ENCODE peak calls at places on chromosomes 7 and 10, in seven cellular contexts. O is cardiac fibroblast, E is endothelial cell of umbilical vein, K is GM23338, C is MM.1S, N is heart left ventricle, M is IMR-90. Y is an unnamed sample.
A peak's percentile ranks its signal among the peaks of the same experiment; 100 is the strongest.

GRCh38 chr10:65314253-65314652 is 1611.6 kb upstream of the LRRTM3 start:
- DNase-seq in C (no peak), N (no peak), E (no peak), M (no peak), O (no peak), K (no peak), Y (no peak)

GRCh38 chr7:22726345-22726848 is 603 bp upstream of the IL6 start:
- DNase-seq in C (peak; percentile 79), N (peak; percentile 31), E (peak; percentile 84), O (peak; percentile 95), M (peak; percentile 90), K (peak; percentile 90), Y (peak; percentile 78)

GRCh38 chr10:94349327-94349726 is 13.4 kb downstream of the NOC3L start:
- DNase-seq in O (peak; percentile 60), C (no peak), N (no peak), E (no peak), M (no peak), K (no peak), Y (no peak)

GRCh38 chr10:109997233-109997632 is 10.6 kb upstream of the ADD3 start:
- DNase-seq in K (no peak), M (no peak), C (no peak), E (no peak), N (no peak), O (no peak), Y (no peak)

GRCh38 chr7:12570529-12571461 is at the start of gene SCIN:
- DNase-seq in E (peak; percentile 31), M (no peak), O (peak; percentile 11), N (no peak), K (peak; percentile 65), C (peak; percentile 36), Y (peak; percentile 27)

GRCh38 chr7:148397555-148397954 is 193.0 kb upstream of the C7orf33 start:
- DNase-seq in M (no peak), K (no peak), O (no peak), N (no peak), C (no peak), E (no peak), Y (no peak)

GRCh38 chr7:1383398-1384112 is 75.7 kb downstream of the MICALL2 start:
- DNase-seq in N (no peak), K (no peak), C (no peak), O (no peak), M (no peak), E (no peak), Y (no peak)

GRCh38 chr7:3559178-3559765 is 258.2 kb downstream of the SDK1 start:
- DNase-seq in C (no peak), O (peak; percentile 99), M (peak; percentile 97), K (no peak), N (peak; percentile 8), E (peak; percentile 88), Y (no peak)

GRCh38 chr10:103481974-103482531 is 3.0 kb upstream of the CALHM3 start:
- DNase-seq in N (peak; percentile 28), C (peak; percentile 81), E (peak; percentile 72), M (peak; percentile 69), K (peak; percentile 76), O (peak; percentile 88), Y (peak; percentile 78)

GRCh38 chr10:95290446-95290800 is 380 bp downstream of the PDLIM1 start:
- DNase-seq in E (no peak), O (no peak), C (peak; percentile 35), K (peak; percentile 41), N (no peak), M (no peak), Y (no peak)

GRCh38 chr10:133042061-133042460 is 45.7 kb upstream of the ADGRA1 start:
- DNase-seq in M (no peak), N (no peak), K (no peak), O (no peak), E (no peak), C (no peak), Y (no peak)

GRCh38 chr7:17405786-17406185 is 107.3 kb downstream of the AHR start:
- DNase-seq in E (peak; percentile 87), C (no peak), O (peak; percentile 97), M (peak; percentile 96), K (no peak), N (no peak), Y (no peak)

GRCh38 chr7:112743811-112744210 is 46.4 kb downstream of the TMEM168 start:
- DNase-seq in C (no peak), O (no peak), E (no peak), N (no peak), K (peak; percentile 6), M (no peak), Y (no peak)

GRCh38 chr7:83684928-83685327 is 36.0 kb upstream of the SEMA3E start:
- DNase-seq in N (no peak), O (no peak), E (no peak), C (no peak), M (no peak), K (peak; percentile 98), Y (no peak)

GRCh38 chr7:100680589-100681271 is 7.2 kb downstream of the GNB2 start:
- DNase-seq in O (no peak), N (no peak), M (no peak), E (no peak), K (no peak), C (no peak), Y (peak; percentile 32)

GRCh38 chr7:130732980-130733865 is 784 bp downstream of the KLF14 start:
- DNase-seq in O (no peak), E (no peak), M (peak; percentile 1), K (peak; percentile 68), C (peak; percentile 53), N (no peak), Y (no peak)

GRCh38 chr7:100691676-100692577 is 2.1 kb downstream of the GIGYF1 start:
- DNase-seq in M (peak; percentile 61), O (peak; percentile 78), N (peak; percentile 76), K (peak; percentile 96), C (peak; percentile 74), E (peak; percentile 65), Y (peak; percentile 89)

GRCh38 chr10:76302936-76303656 is 871.7 kb downstream of the LRMDA start:
- DNase-seq in O (peak; percentile 31), E (peak; percentile 65), K (no peak), C (no peak), N (no peak), M (no peak), Y (no peak)

GRCh38 chr7:50314778-50315177 is 10.3 kb downstream of the IKZF1 start:
- DNase-seq in E (no peak), C (no peak), K (peak; percentile 10), M (no peak), O (no peak), N (no peak), Y (no peak)

GRCh38 chr7:8176370-8177081 is 85.4 kb downstream of the ICA1 start:
- DNase-seq in N (no peak), E (no peak), C (peak; percentile 81), K (no peak), O (no peak), M (no peak), Y (peak; percentile 31)

GRCh38 chr10:125187238-125188194 is 27.2 kb upstream of the CTBP2 start:
- DNase-seq in E (no peak), M (no peak), C (no peak), K (no peak), N (no peak), O (no peak), Y (no peak)

GRCh38 chr7:23043441-23043840 is 29.5 kb upstream of the HYCC1 start:
- DNase-seq in K (no peak), M (no peak), N (no peak), C (no peak), O (peak; percentile 14), E (no peak), Y (no peak)

GRCh38 chr10:67884313-67884841 is at the start of gene SIRT1:
- DNase-seq in E (peak; percentile 96), M (peak; percentile 90), N (peak; percentile 98), O (peak; percentile 94), K (peak; percentile 97), C (peak; percentile 96), Y (peak; percentile 92)
- TF ChIP-seq CTCF in E (no peak), M (no peak), N (peak; percentile 10), O (no peak), K (peak; percentile 20), C (no peak), Y (peak; percentile 1)

GRCh38 chr10:99539120-99539519 is 6.4 kb downstream of the NKX2-3 start:
- DNase-seq in N (no peak), E (no peak), M (no peak), K (peak; percentile 41), O (no peak), C (no peak), Y (no peak)

GRCh38 chr10:99540339-99540672 is 7.6 kb downstream of the NKX2-3 start:
- DNase-seq in M (no peak), K (peak; percentile 41), C (no peak), E (no peak), O (no peak), N (no peak), Y (no peak)

GRCh38 chr10:99539820-99540219 is 7.1 kb downstream of the NKX2-3 start:
- DNase-seq in N (no peak), M (no peak), O (no peak), E (no peak), K (no peak), C (no peak), Y (no peak)

GRCh38 chr10:99538287-99538917 is 5.7 kb downstream of the NKX2-3 start:
- DNase-seq in E (no peak), N (no peak), K (peak; percentile 71), C (no peak), M (no peak), O (no peak), Y (no peak)

GRCh38 chr10:99540673-99541531 is 8.2 kb downstream of the NKX2-3 start:
- DNase-seq in E (no peak), M (no peak), K (peak; percentile 65), C (peak; percentile 47), N (no peak), O (no peak), Y (no peak)
- TF ChIP-seq CTCF in E (no peak), M (no peak), K (no peak), C (no peak), N (no peak), O (no peak), Y (no peak)

DNA sequence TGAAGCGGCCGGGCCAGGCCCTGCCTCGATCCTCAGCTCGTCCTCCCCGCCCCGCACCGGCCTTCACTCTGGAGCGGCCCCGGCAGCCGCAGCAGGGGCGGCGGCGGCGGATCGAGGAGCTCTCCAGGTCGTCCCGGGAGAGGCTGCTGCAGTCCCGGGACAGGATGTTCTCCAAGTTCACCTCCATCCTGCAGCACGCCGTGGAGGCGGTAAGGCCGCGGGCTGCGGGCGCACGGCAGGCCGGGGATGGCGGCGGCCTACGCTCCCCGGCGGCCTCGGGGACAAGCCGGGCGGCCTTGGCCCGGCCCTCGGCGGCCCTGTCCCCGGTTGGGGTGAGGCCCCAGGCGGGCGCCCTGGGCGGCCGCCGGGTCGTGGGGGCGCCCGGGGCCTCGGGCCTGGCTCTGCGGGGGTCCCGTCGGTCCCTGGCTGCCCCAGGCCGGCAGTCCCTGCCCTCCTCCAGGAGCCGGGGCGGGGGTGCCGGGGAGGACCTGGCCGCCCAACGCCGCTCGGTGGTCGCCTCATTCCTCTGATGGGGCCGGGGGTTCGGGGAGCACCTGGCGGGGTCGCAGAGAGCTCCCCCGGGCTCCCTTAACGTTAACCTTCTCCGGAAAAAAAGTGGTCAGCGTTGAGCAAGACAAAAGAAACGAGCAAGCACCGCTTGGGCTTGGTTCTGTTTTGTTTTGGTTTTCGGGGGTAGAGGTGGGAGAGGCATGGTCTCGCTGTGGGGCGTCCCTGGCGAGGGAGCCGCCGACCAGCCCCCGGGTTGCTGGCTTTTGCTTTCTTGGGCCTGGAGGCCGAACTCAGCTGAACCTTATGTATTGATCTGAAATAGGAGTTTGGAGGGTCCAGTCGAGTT is 563 bp downstream of the FHIP2A start:
- DNase-seq in O (peak; percentile 42), K (peak; percentile 59), N (peak; percentile 18), C (peak; percentile 35), E (peak; percentile 63), M (peak; percentile 14), Y (peak; percentile 53)
- TF ChIP-seq CTCF in O (no peak), K (no peak), N (peak; percentile 29), C (no peak), E (no peak), M (no peak), Y (no peak)

GRCh38 chr10:31353574-31353973 is 34.6 kb downstream of the ZEB1 start:
- DNase-seq in M (peak; percentile 76), N (no peak), E (peak; percentile 66), C (no peak), O (peak; percentile 78), K (peak; percentile 7), Y (peak; percentile 36)
- TF ChIP-seq CTCF in M (no peak), N (no peak), E (no peak), C (no peak), O (peak; percentile 14), K (peak; percentile 23), Y (no peak)